ENCODE peak calls at places on chromosomes 11 and 22, in eight cellular contexts. H is WERI-Rb-1, I is esophagus squamous epithelium, L is hepatocyte, X is heart left ventricle, Y is suprapubic skin, E is dorsolateral prefrontal cortex, Z is mesendoderm. W is an unnamed sample.

GRCh38 chr22:46754826-46755225 is 7.6 kb upstream of the TBC1D22A start:
- DNase-seq in L (no peak), E (no peak), H (no peak), Y (no peak), I (no peak), Z (no peak), X (no peak), W (no peak)

GRCh38 chr11:88178211-88178610 is 3.0 kb upstream of the RAB38 start:
- DNase-seq in Y (no peak), E (no peak), Z (no peak), X (no peak), L (no peak), I (no peak), H (no peak), W (no peak)

GRCh38 chr11:66720223-66720898 is 8.7 kb downstream of the SPTBN2 start:
- DNase-seq in L (peak), E (no peak), X (no peak), Y (no peak), H (no peak), Z (peak), I (no peak), W (peak)

GRCh38 chr11:114157476-114158050 is 98.1 kb downstream of the ZBTB16 start:
- DNase-seq in H (no peak), L (no peak), Y (no peak), E (no peak), I (no peak), Z (no peak), X (no peak), W (no peak)

GRCh38 chr11:60858731-60859464 is 3.1 kb upstream of the PTGDR2 start:
- DNase-seq in L (no peak), Y (peak), I (no peak), Z (no peak), H (no peak), E (no peak), X (no peak), W (no peak)

GRCh38 chr22:20792966-20793332 is 19.0 kb downstream of the SERPIND1 start:
- DNase-seq in I (no peak), X (no peak), E (no peak), Z (no peak), Y (no peak), L (no peak), H (no peak), W (no peak)

GRCh38 chr22:27531782-27532530 is 269.6 kb downstream of the MN1 start:
- DNase-seq in E (no peak), Z (peak), X (no peak), L (peak), I (no peak), H (no peak), Y (no peak), W (no peak)

GRCh38 chr11:116792869-116793475 is 1.3 kb upstream of the APOA5 start:
- DNase-seq in Z (no peak), L (no peak), I (no peak), Y (no peak), X (no peak), H (no peak), E (no peak), W (no peak)

GRCh38 chr22:50004923-50005322 is 7.6 kb downstream of the IL17REL start:
- DNase-seq in Z (no peak), X (no peak), E (no peak), H (no peak), L (no peak), Y (no peak), I (no peak), W (no peak)

GRCh38 chr11:128048121-128048520 is 539.2 kb downstream of the ETS1 start:
- DNase-seq in E (no peak), L (no peak), X (no peak), I (no peak), H (no peak), Y (no peak), Z (no peak), W (no peak)

GRCh38 chr11:133926466-133927246 is 30.1 kb downstream of the IGSF9B start:
- DNase-seq in X (no peak), E (no peak), H (no peak), I (no peak), Y (no peak), L (no peak), Z (no peak), W (no peak)

GRCh38 chr22:41544671-41545476 is 604 bp upstream of the POLR3H start:
- DNase-seq in L (no peak), Z (no peak), Y (no peak), I (no peak), H (no peak), X (no peak), E (no peak), W (no peak)

GRCh38 chr11:102325088-102325487 is 7.8 kb downstream of the BIRC3 start:
- DNase-seq in H (no peak), Z (peak), Y (no peak), L (no peak), E (no peak), X (no peak), I (no peak), W (no peak)

GRCh38 chr11:125242141-125242780 is 77.7 kb downstream of the PKNOX2 start:
- DNase-seq in Y (no peak), L (no peak), Z (no peak), E (no peak), I (no peak), X (no peak), H (no peak), W (no peak)

GRCh38 chr22:30245181-30245984 is 1.2 kb downstream of the LIF start:
- DNase-seq in Y (no peak), L (peak), X (no peak), I (no peak), H (peak), E (no peak), Z (peak), W (no peak)

GRCh38 chr22:45934659-45935341 is 42.2 kb downstream of the WNT7B start:
- DNase-seq in X (no peak), L (peak), Y (no peak), Z (no peak), I (no peak), H (no peak), E (no peak), W (peak)

GRCh38 chr11:19906126-19906525 is 193.5 kb downstream of the NAV2 start:
- DNase-seq in I (no peak), X (no peak), L (no peak), H (no peak), E (no peak), Z (peak), Y (no peak), W (no peak)

GRCh38 chr11:66953431-66953833 is 4.8 kb downstream of the PC start:
- DNase-seq in L (no peak), Z (no peak), I (no peak), X (no peak), H (no peak), Y (no peak), E (no peak), W (no peak)

GRCh38 chr11:108346451-108346850 is 120.9 kb downstream of the C11orf65 start:
- DNase-seq in L (no peak), E (no peak), H (no peak), I (no peak), Y (no peak), X (no peak), Z (no peak), W (no peak)

GRCh38 chr11:94521684-94522083 is 9.4 kb downstream of the C11orf97 start:
- DNase-seq in H (no peak), E (no peak), I (no peak), Z (peak), Y (no peak), L (no peak), X (no peak), W (no peak)

GRCh38 chr11:79377399-79377798 is 63.4 kb downstream of the TENM4 start:
- DNase-seq in E (no peak), X (no peak), I (no peak), Y (no peak), H (no peak), L (no peak), Z (no peak), W (no peak)

GRCh38 chr11:29534831-29535230 is 482.0 kb downstream of the KCNA4 start:
- DNase-seq in I (no peak), E (no peak), X (no peak), L (no peak), Z (no peak), Y (no peak), H (no peak), W (no peak)

GRCh38 chr11:12993626-12994025 is 15.5 kb upstream of the RASSF10 start:
- DNase-seq in L (no peak), I (no peak), H (no peak), Z (no peak), Y (no peak), X (no peak), E (no peak), W (no peak)

GRCh38 chr22:50191041-50191740 is 5.5 kb downstream of the TRABD start:
- DNase-seq in Z (no peak), L (no peak), X (peak), Y (no peak), H (no peak), E (no peak), I (peak), W (no peak)

GRCh38 chr22:38864361-38865191 is 7.4 kb downstream of the CBX6 start:
- DNase-seq in Z (no peak), I (no peak), X (peak), H (peak), Y (peak), E (no peak), L (peak), W (no peak)

GRCh38 chr22:36257948-36258674 is 5.2 kb downstream of the APOL1 start:
- DNase-seq in X (no peak), Y (peak), H (no peak), E (no peak), I (no peak), Z (no peak), L (no peak), W (no peak)

DNA sequence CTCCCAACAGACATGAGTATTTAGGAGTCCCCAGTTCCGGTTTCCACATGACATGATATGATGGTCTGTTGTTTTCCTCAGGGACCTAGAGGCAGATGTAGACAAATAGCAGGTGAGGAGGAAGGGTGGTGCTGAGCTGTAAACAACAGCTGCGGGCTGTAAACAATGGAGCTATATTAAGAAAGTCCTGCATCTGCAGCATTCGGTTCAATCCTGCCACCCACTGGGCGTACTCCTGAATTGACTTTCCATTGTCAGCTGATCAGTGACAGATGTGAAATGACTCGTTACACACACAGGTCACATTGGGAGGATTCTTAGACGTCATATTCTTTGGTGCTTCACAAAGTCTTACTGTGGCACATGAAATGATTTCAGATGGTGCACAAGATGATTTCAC is 26.8 kb upstream of the RAG1 start:
- DNase-seq in I (no peak), X (peak), Y (no peak), L (peak), E (no peak), H (peak), Z (peak), W (peak)
- H3K4me3 ChIP-seq in I (no peak), X (no peak), Y (no peak), L (no peak), E (no peak), H (no peak), Z (no peak), W (no peak)

GRCh38 chr22:33202455-33202854 is 144.3 kb upstream of the SYN3 start:
- DNase-seq in Z (no peak), L (no peak), E (no peak), I (no peak), H (no peak), Y (no peak), X (no peak), W (no peak)
- H3K27ac ChIP-seq in Z (no peak), L (no peak), E (no peak), I (no peak), H (no peak), Y (no peak), X (no peak), W (no peak)

GRCh38 chr22:24053481-24054226 is 42.5 kb downstream of the CABIN1 start:
- DNase-seq in I (no peak), X (no peak), E (no peak), L (no peak), Z (no peak), Y (no peak), H (no peak), W (no peak)
- H3K4me3 ChIP-seq in I (no peak), X (no peak), E (no peak), L (no peak), Z (no peak), Y (no peak), H (no peak), W (no peak)

GRCh38 chr22:48567213-48567975 is 1260.3 kb downstream of the BRD1 start:
- DNase-seq in E (no peak), X (peak), Y (no peak), I (no peak), Z (no peak), H (peak), L (no peak), W (no peak)
- H3K27ac ChIP-seq in E (no peak), X (no peak), Y (no peak), I (no peak), Z (no peak), H (peak), L (no peak), W (no peak)

GRCh38 chr11:8168485-8169257 is at the start of gene RIC3:
- DNase-seq in Y (no peak), E (peak), Z (peak), I (no peak), L (peak), X (peak), H (peak), W (no peak)

GRCh38 chr11:8167796-8168195 is 1.0 kb downstream of the RIC3 start:
- DNase-seq in E (no peak), H (no peak), X (no peak), Z (no peak), I (no peak), L (peak), Y (no peak), W (no peak)
- H3K4me3 ChIP-seq in E (peak), H (peak), X (peak), Z (no peak), I (peak), L (no peak), Y (peak), W (no peak)

DNA sequence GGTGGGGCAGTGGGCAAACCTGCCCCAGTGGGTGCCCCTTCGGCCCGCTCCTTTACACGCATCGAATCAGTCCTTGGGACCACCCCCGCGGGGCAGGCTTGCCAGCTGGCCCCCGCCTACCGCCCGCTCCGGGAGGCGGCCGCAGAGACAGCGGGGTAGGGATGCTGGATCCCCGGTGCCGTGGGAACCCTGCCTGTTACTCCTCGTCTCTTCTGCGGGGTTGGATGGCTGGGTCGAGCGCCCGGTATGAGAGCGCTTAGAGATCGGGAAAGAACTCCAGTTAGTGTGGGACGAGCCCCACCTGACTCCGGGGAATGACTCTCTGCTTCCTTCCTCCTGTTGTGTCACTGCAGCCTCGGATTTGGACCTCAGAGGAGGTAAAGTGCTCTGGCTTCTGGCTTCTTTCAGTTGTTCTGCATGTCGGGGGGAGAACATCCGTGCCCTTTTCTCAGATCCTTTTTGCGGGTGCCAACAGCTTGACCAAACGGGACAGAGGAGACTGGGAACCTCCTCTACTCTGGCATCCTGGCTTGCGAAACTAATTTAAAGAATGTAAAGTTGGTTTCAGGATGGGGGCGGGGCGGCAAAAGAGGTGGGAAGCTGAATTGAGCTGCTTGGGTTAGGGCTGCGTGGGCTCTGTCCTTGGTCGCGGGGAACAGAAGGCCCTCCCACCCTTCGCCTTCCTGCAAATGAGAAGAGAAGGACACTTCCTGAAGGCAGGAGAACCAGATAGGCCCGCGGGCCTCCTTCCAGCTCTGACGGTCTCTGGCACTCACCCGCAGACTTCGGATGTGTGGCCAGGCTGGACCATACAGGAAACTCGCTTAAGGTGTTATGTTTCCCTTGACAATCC is 915 bp downstream of the LAYN start:
- DNase-seq in X (peak), I (no peak), E (no peak), Y (peak), H (no peak), Z (peak), L (peak), W (no peak)
- H3K27ac ChIP-seq in X (peak), I (peak), E (peak), Y (no peak), H (no peak), Z (no peak), L (peak), W (no peak)

DNA sequence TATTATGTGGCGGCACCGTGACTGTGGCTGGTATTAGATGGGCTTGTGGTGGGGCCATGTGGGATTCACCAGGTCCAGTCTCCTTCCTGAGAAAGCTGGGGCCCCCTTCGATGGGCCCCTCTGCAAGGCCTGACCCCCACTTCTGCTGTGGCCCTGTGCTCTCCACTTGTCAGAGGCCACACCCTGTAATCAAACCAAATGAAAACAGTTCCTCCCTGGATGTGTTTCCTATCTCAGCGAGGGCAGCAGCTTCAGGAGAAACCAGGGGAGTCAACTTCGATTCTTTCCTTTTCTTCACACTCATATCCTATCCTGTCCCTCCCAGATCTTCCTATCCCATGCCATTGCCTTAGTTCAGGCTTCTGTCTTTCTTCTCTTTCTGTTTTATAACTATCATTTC is 43.0 kb downstream of the INSC start:
- DNase-seq in I (no peak), X (no peak), E (no peak), Y (no peak), L (no peak), H (no peak), Z (no peak), W (no peak)
- H3K4me3 ChIP-seq in I (no peak), X (no peak), E (no peak), Y (no peak), L (no peak), H (no peak), Z (no peak), W (no peak)

DNA sequence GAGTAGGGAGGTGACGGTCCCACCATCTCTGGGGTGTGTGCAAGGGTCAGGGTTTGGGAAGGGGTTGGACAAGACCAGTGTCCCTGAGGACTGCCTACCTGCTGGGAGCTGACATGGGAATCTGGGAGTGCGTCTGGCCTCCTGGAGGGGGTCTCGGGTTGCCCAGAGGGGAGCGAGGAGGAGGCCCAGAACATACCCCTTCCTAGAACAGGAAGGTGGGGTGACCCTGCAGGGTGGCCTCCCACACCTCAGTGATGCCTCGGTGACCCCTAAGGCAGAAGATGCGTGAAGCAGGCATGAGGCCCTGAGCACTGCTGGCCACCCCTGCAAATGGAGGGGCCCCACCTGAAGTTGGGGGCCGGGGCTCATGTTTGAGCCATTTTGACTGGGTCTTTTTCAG is 26.4 kb downstream of the RSPH14 start:
- DNase-seq in E (no peak), Z (no peak), L (no peak), X (no peak), Y (no peak), I (no peak), H (no peak), W (no peak)
- H3K27ac ChIP-seq in E (peak), Z (no peak), L (no peak), X (no peak), Y (no peak), I (no peak), H (no peak), W (peak)

DNA sequence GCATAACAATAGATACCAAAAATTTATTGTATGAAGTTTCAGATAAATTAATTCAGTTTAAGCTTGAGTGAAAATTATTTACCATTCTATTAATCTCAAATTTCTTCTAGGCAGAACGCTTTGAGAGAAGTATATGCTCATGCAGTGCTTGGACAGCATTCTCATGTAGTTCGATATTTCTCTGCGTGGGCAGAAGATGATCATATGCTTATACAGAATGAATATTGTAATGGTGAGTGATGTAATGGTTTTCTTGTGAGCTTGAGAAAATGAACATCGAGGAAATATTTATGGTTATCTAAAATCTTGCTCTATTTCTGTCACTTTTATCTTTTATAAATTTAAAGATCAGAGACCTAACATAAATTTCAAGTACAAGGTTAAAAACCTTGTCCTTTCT is 3.6 kb downstream of the WEE1 start:
- DNase-seq in E (no peak), Z (no peak), Y (no peak), H (no peak), I (no peak), X (no peak), L (no peak), W (no peak)
- H3K4me3 ChIP-seq in E (no peak), Z (no peak), Y (peak), H (no peak), I (peak), X (peak), L (peak), W (no peak)